ENCODE peak calls at places on chromosomes 6 and 20, in nine cellular contexts. One of them, this sample, is unnamed.

GRCh38 chr6:125293587-125293986 is 8.2 kb downstream of the HDDC2 start:
- DNase-seq in neural progenitor cell: no peak
- DNase-seq in astrocyte of the spinal cord: no peak
- DNase-seq in choroid plexus epithelial cell: no peak
- DNase-seq in left lung: no peak
- DNase-seq in AG09319: no peak
- DNase-seq in CD4-positive, alpha-beta T cell: no peak
- DNase-seq in GM10248: no peak
- DNase-seq in omental fat pad: no peak
- DNase-seq in this sample: no peak

GRCh38 chr20:59144179-59144830 is 19.3 kb upstream of the ZNF831 start:
- DNase-seq in neural progenitor cell: no peak
- DNase-seq in astrocyte of the spinal cord: no peak
- DNase-seq in choroid plexus epithelial cell: no peak
- DNase-seq in left lung: no peak
- DNase-seq in AG09319: no peak
- DNase-seq in CD4-positive, alpha-beta T cell: peak
- DNase-seq in GM10248: no peak
- DNase-seq in omental fat pad: no peak
- DNase-seq in this sample: no peak

GRCh38 chr20:2244523-2244922 is 51.3 kb upstream of the TGM3 start:
- DNase-seq in neural progenitor cell: no peak
- DNase-seq in astrocyte of the spinal cord: no peak
- DNase-seq in choroid plexus epithelial cell: no peak
- DNase-seq in left lung: no peak
- DNase-seq in AG09319: no peak
- DNase-seq in CD4-positive, alpha-beta T cell: no peak
- DNase-seq in GM10248: no peak
- DNase-seq in omental fat pad: no peak
- DNase-seq in this sample: no peak

GRCh38 chr6:38495922-38496635 is 143.7 kb downstream of the BTBD9 start:
- DNase-seq in neural progenitor cell: no peak
- DNase-seq in astrocyte of the spinal cord: no peak
- DNase-seq in choroid plexus epithelial cell: no peak
- DNase-seq in left lung: no peak
- DNase-seq in AG09319: no peak
- DNase-seq in CD4-positive, alpha-beta T cell: no peak
- DNase-seq in GM10248: peak
- DNase-seq in omental fat pad: no peak
- DNase-seq in this sample: no peak

GRCh38 chr6:17381429-17382147 is 11.8 kb upstream of the CAP2 start:
- DNase-seq in neural progenitor cell: no peak
- DNase-seq in astrocyte of the spinal cord: peak
- DNase-seq in choroid plexus epithelial cell: peak
- DNase-seq in left lung: no peak
- DNase-seq in AG09319: no peak
- DNase-seq in CD4-positive, alpha-beta T cell: no peak
- DNase-seq in GM10248: no peak
- DNase-seq in omental fat pad: no peak
- DNase-seq in this sample: no peak

GRCh38 chr20:33689973-33690372 is 3.8 kb upstream of the E2F1 start:
- DNase-seq in neural progenitor cell: no peak
- DNase-seq in astrocyte of the spinal cord: peak
- DNase-seq in choroid plexus epithelial cell: peak
- DNase-seq in left lung: no peak
- DNase-seq in AG09319: no peak
- DNase-seq in CD4-positive, alpha-beta T cell: peak
- DNase-seq in GM10248: no peak
- DNase-seq in omental fat pad: no peak
- DNase-seq in this sample: no peak

GRCh38 chr20:37920679-37921322 is 17.9 kb downstream of the VSTM2L start:
- DNase-seq in neural progenitor cell: no peak
- DNase-seq in astrocyte of the spinal cord: no peak
- DNase-seq in choroid plexus epithelial cell: no peak
- DNase-seq in left lung: no peak
- DNase-seq in AG09319: no peak
- DNase-seq in CD4-positive, alpha-beta T cell: no peak
- DNase-seq in GM10248: no peak
- DNase-seq in omental fat pad: no peak
- DNase-seq in this sample: no peak

GRCh38 chr6:106883808-106884262 is 90.7 kb downstream of the CD24 start:
- DNase-seq in neural progenitor cell: peak
- DNase-seq in astrocyte of the spinal cord: no peak
- DNase-seq in choroid plexus epithelial cell: no peak
- DNase-seq in left lung: no peak
- DNase-seq in AG09319: no peak
- DNase-seq in CD4-positive, alpha-beta T cell: no peak
- DNase-seq in GM10248: no peak
- DNase-seq in omental fat pad: no peak
- DNase-seq in this sample: peak

GRCh38 chr6:73200735-73201134 is 24.6 kb downstream of the KHDC1L start:
- DNase-seq in neural progenitor cell: no peak
- DNase-seq in astrocyte of the spinal cord: no peak
- DNase-seq in choroid plexus epithelial cell: no peak
- DNase-seq in left lung: no peak
- DNase-seq in AG09319: no peak
- DNase-seq in CD4-positive, alpha-beta T cell: no peak
- DNase-seq in GM10248: no peak
- DNase-seq in omental fat pad: no peak
- DNase-seq in this sample: no peak

GRCh38 chr6:145015739-145016558 is 719.4 kb downstream of the EPM2A start:
- DNase-seq in neural progenitor cell: no peak
- DNase-seq in astrocyte of the spinal cord: peak
- DNase-seq in choroid plexus epithelial cell: peak
- DNase-seq in left lung: peak
- DNase-seq in AG09319: peak
- DNase-seq in CD4-positive, alpha-beta T cell: no peak
- DNase-seq in GM10248: peak
- DNase-seq in omental fat pad: no peak
- DNase-seq in this sample: peak

GRCh38 chr20:43191946-43192847 is 2.5 kb upstream of the PTPRT start:
- DNase-seq in neural progenitor cell: peak
- DNase-seq in astrocyte of the spinal cord: no peak
- DNase-seq in choroid plexus epithelial cell: peak
- DNase-seq in left lung: no peak
- DNase-seq in AG09319: no peak
- DNase-seq in CD4-positive, alpha-beta T cell: no peak
- DNase-seq in GM10248: peak
- DNase-seq in omental fat pad: no peak
- DNase-seq in this sample: peak

GRCh38 chr20:35903843-35904242 is 50.5 kb downstream of the SCAND1 start:
- DNase-seq in neural progenitor cell: no peak
- DNase-seq in astrocyte of the spinal cord: no peak
- DNase-seq in choroid plexus epithelial cell: peak
- DNase-seq in left lung: no peak
- DNase-seq in AG09319: no peak
- DNase-seq in CD4-positive, alpha-beta T cell: no peak
- DNase-seq in GM10248: no peak
- DNase-seq in omental fat pad: no peak
- DNase-seq in this sample: no peak

GRCh38 chr6:168032383-168032760 is 34.9 kb downstream of the KIF25 start:
- DNase-seq in neural progenitor cell: peak
- DNase-seq in astrocyte of the spinal cord: peak
- DNase-seq in choroid plexus epithelial cell: peak
- DNase-seq in left lung: no peak
- DNase-seq in AG09319: peak
- DNase-seq in CD4-positive, alpha-beta T cell: no peak
- DNase-seq in GM10248: no peak
- DNase-seq in omental fat pad: no peak
- DNase-seq in this sample: peak

GRCh38 chr6:25193865-25194679 is 85.1 kb upstream of the CARMIL1 start:
- DNase-seq in neural progenitor cell: no peak
- DNase-seq in astrocyte of the spinal cord: no peak
- DNase-seq in choroid plexus epithelial cell: no peak
- DNase-seq in left lung: peak
- DNase-seq in AG09319: no peak
- DNase-seq in CD4-positive, alpha-beta T cell: no peak
- DNase-seq in GM10248: no peak
- DNase-seq in omental fat pad: no peak
- DNase-seq in this sample: peak

GRCh38 chr6:67336014-67336413 is 1299.1 kb upstream of the ADGRB3 start:
- DNase-seq in neural progenitor cell: no peak
- DNase-seq in astrocyte of the spinal cord: peak
- DNase-seq in choroid plexus epithelial cell: peak
- DNase-seq in left lung: no peak
- DNase-seq in AG09319: no peak
- DNase-seq in CD4-positive, alpha-beta T cell: no peak
- DNase-seq in GM10248: no peak
- DNase-seq in omental fat pad: no peak
- DNase-seq in this sample: no peak

GRCh38 chr6:20630617-20631448 is 96.6 kb downstream of the CDKAL1 start:
- DNase-seq in neural progenitor cell: no peak
- DNase-seq in astrocyte of the spinal cord: no peak
- DNase-seq in choroid plexus epithelial cell: no peak
- DNase-seq in left lung: no peak
- DNase-seq in AG09319: no peak
- DNase-seq in CD4-positive, alpha-beta T cell: no peak
- DNase-seq in GM10248: peak
- DNase-seq in omental fat pad: no peak
- DNase-seq in this sample: peak

GRCh38 chr20:32439132-32439829 is 81.2 kb downstream of the ASXL1 start:
- DNase-seq in neural progenitor cell: no peak
- DNase-seq in astrocyte of the spinal cord: peak
- DNase-seq in choroid plexus epithelial cell: peak
- DNase-seq in left lung: no peak
- DNase-seq in AG09319: peak
- DNase-seq in CD4-positive, alpha-beta T cell: no peak
- DNase-seq in GM10248: no peak
- DNase-seq in omental fat pad: no peak
- DNase-seq in this sample: no peak

GRCh38 chr20:45432294-45432693 is 16.4 kb downstream of the PIGT start:
- DNase-seq in neural progenitor cell: no peak
- DNase-seq in astrocyte of the spinal cord: no peak
- DNase-seq in choroid plexus epithelial cell: no peak
- DNase-seq in left lung: no peak
- DNase-seq in AG09319: no peak
- DNase-seq in CD4-positive, alpha-beta T cell: no peak
- DNase-seq in GM10248: peak
- DNase-seq in omental fat pad: no peak
- DNase-seq in this sample: no peak

DNA sequence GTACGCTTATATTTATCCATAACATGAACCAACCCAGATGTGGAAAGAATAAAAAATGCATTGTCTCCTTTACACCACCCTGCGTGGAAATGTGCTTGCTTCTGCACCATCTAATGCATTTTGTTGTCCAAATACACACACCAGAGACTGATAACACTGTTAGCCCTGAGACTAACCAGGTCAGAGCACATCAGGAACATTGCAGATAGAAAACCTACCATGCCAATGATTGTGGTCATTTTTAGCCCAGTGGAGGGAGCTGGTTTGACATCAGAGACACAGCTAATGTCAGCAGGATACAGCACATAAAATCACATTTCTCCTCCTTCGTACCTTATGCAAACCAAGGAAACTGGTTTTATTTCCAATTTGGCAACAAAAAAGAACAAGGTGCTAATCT is 528.7 kb downstream of the DOK5 start:
- DNase-seq in neural progenitor cell: no peak
- DNase-seq in astrocyte of the spinal cord: no peak
- DNase-seq in choroid plexus epithelial cell: no peak
- DNase-seq in left lung: no peak
- DNase-seq in AG09319: no peak
- DNase-seq in CD4-positive, alpha-beta T cell: no peak
- DNase-seq in GM10248: no peak
- DNase-seq in omental fat pad: no peak
- DNase-seq in this sample: no peak
- TF ChIP-seq CTCF in neural progenitor cell: no peak
- TF ChIP-seq CTCF in astrocyte of the spinal cord: no peak
- TF ChIP-seq CTCF in choroid plexus epithelial cell: no peak
- TF ChIP-seq CTCF in left lung: no peak
- TF ChIP-seq CTCF in AG09319: no peak
- TF ChIP-seq CTCF in CD4-positive, alpha-beta T cell: no peak
- TF ChIP-seq CTCF in GM10248: no peak
- TF ChIP-seq CTCF in omental fat pad: no peak
- TF ChIP-seq CTCF in this sample: no peak

DNA sequence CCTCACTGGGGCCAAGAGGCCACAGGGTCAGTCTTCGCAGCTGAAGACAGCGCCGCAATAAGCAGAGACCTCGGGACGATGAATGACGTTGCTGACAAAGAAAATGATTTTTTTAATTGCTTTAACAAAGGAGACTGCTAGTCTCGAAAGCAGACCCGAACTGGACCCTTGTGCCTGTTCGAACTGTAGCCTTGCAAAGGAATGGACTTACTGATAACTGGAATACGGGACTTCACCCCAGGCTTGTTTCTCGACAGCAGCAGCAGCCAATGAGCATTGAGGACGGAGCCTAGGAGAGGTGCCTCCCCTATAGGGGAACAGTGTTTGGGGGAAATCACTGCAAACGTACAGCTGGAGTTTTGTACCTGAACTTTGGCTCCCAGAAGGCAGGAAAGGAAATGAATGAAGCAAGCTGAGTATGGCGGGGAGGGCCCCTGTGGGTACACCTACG is 1.3 kb upstream of the TAF4 start:
- DNase-seq in neural progenitor cell: peak
- DNase-seq in astrocyte of the spinal cord: no peak
- DNase-seq in choroid plexus epithelial cell: no peak
- DNase-seq in left lung: no peak
- DNase-seq in AG09319: no peak
- DNase-seq in CD4-positive, alpha-beta T cell: no peak
- DNase-seq in GM10248: peak
- DNase-seq in omental fat pad: no peak
- DNase-seq in this sample: no peak
- TF ChIP-seq CTCF in neural progenitor cell: no peak
- TF ChIP-seq CTCF in astrocyte of the spinal cord: no peak
- TF ChIP-seq CTCF in choroid plexus epithelial cell: no peak
- TF ChIP-seq CTCF in left lung: no peak
- TF ChIP-seq CTCF in AG09319: no peak
- TF ChIP-seq CTCF in CD4-positive, alpha-beta T cell: no peak
- TF ChIP-seq CTCF in GM10248: no peak
- TF ChIP-seq CTCF in omental fat pad: no peak
- TF ChIP-seq CTCF in this sample: no peak

GRCh38 chr6:161228911-161229591 is 44.8 kb downstream of the AGPAT4 start:
- DNase-seq in neural progenitor cell: peak
- DNase-seq in astrocyte of the spinal cord: peak
- DNase-seq in choroid plexus epithelial cell: peak
- DNase-seq in left lung: no peak
- DNase-seq in AG09319: no peak
- DNase-seq in CD4-positive, alpha-beta T cell: no peak
- DNase-seq in GM10248: peak
- DNase-seq in omental fat pad: no peak
- DNase-seq in this sample: peak
- TF ChIP-seq CTCF in neural progenitor cell: no peak
- TF ChIP-seq CTCF in astrocyte of the spinal cord: no peak
- TF ChIP-seq CTCF in choroid plexus epithelial cell: peak
- TF ChIP-seq CTCF in left lung: no peak
- TF ChIP-seq CTCF in AG09319: no peak
- TF ChIP-seq CTCF in CD4-positive, alpha-beta T cell: no peak
- TF ChIP-seq CTCF in GM10248: no peak
- TF ChIP-seq CTCF in omental fat pad: no peak
- TF ChIP-seq CTCF in this sample: no peak

DNA sequence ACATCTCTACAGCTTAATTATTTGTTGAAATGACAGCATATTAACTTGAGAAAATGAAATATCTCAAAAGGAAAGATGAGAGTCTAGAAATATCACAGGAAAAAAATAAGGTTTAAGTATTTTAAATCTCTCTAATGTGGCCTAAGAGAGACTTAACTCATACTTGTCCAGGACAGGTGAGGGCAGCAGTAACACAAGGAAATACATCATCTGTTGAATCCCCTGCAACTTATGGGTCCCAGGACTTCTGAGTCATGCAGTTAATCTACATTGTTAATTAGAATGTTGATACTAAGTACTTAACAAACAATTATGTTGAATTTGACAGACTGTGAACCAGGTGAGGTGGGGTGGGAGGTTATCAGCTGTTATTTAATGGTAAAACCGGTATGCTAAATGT is 87.8 kb downstream of the CEP57L1 start:
- DNase-seq in neural progenitor cell: no peak
- DNase-seq in astrocyte of the spinal cord: no peak
- DNase-seq in choroid plexus epithelial cell: no peak
- DNase-seq in left lung: no peak
- DNase-seq in AG09319: no peak
- DNase-seq in CD4-positive, alpha-beta T cell: no peak
- DNase-seq in GM10248: no peak
- DNase-seq in omental fat pad: no peak
- DNase-seq in this sample: peak
- TF ChIP-seq CTCF in neural progenitor cell: no peak
- TF ChIP-seq CTCF in astrocyte of the spinal cord: no peak
- TF ChIP-seq CTCF in choroid plexus epithelial cell: no peak
- TF ChIP-seq CTCF in left lung: no peak
- TF ChIP-seq CTCF in AG09319: no peak
- TF ChIP-seq CTCF in CD4-positive, alpha-beta T cell: no peak
- TF ChIP-seq CTCF in GM10248: no peak
- TF ChIP-seq CTCF in omental fat pad: no peak
- TF ChIP-seq CTCF in this sample: no peak